ENCODE peak calls at places on chromosomes 16 and 17, in nine cellular contexts. N is MM.1S; Z is CD4-positive, CD25-positive, alpha-beta regulatory T cell; Q is stomach; T is left lung; Y is tibial artery; P is tibial nerve; X is GM23248; I is cardiac muscle cell. J is an unnamed sample.

GRCh38 chr16:75402821-75403475 is 30.4 kb downstream of the CFDP1 start:
- DNase-seq in N (no peak), Z (peak; percentile 42), Q (no peak), T (no peak), Y (no peak), P (no peak), X (peak; percentile 75), I (peak; percentile 69), J (peak; percentile 41)

GRCh38 chr17:64001763-64002529 is 3.8 kb downstream of the PRR29 start:
- DNase-seq in N (no peak), Z (no peak), Q (no peak), T (peak; percentile 85), Y (no peak), P (no peak), X (no peak), I (peak; percentile 74), J (no peak)

GRCh38 chr17:35972945-35973332 is 8.4 kb downstream of the CCL16 start:
- DNase-seq in N (no peak), Z (no peak), Q (no peak), T (no peak), Y (no peak), P (no peak), X (no peak), I (no peak), J (no peak)

GRCh38 chr17:38728290-38728831 is 1.8 kb upstream of the CISD3 start:
- DNase-seq in N (peak; percentile 10), Z (peak; percentile 83), Q (no peak), T (no peak), Y (no peak), P (no peak), X (no peak), I (no peak), J (no peak)

GRCh38 chr16:57514891-57515600 is 21.3 kb downstream of the CCDC102A start:
- DNase-seq in N (no peak), Z (no peak), Q (no peak), T (peak; percentile 68), Y (no peak), P (no peak), X (no peak), I (no peak), J (no peak)

GRCh38 chr17:1561420-1562177 is 993 bp downstream of the PITPNA start:
- DNase-seq in N (peak; percentile 40), Z (peak; percentile 43), Q (no peak), T (peak; percentile 86), Y (no peak), P (no peak), X (peak; percentile 69), I (peak; percentile 29), J (peak; percentile 33)

GRCh38 chr16:5042574-5043171 is 8.9 kb upstream of the NAGPA start:
- DNase-seq in N (peak; percentile 51), Z (no peak), Q (no peak), T (no peak), Y (no peak), P (no peak), X (peak; percentile 47), I (no peak), J (no peak)

GRCh38 chr16:13935408-13935807 is 15.5 kb downstream of the ERCC4 start:
- DNase-seq in N (no peak), Z (no peak), Q (no peak), T (no peak), Y (no peak), P (no peak), X (no peak), I (no peak), J (no peak)

GRCh38 chr16:566475-567361 is at the start of gene NHLRC4:
- DNase-seq in N (peak; percentile 87), Z (peak; percentile 56), Q (peak; percentile 69), T (no peak), Y (peak; percentile 61), P (peak; percentile 51), X (peak; percentile 63), I (peak; percentile 86), J (no peak)

GRCh38 chr17:72609501-72609900 is 483.0 kb downstream of the SLC39A11 start:
- DNase-seq in N (no peak), Z (no peak), Q (peak; percentile 42), T (no peak), Y (no peak), P (no peak), X (peak; percentile 83), I (no peak), J (no peak)

GRCh38 chr17:4900231-4901107 is 1.1 kb downstream of the C17orf107 start:
- DNase-seq in N (no peak), Z (peak; percentile 81), Q (peak; percentile 51), T (peak; percentile 84), Y (no peak), P (no peak), X (no peak), I (no peak), J (no peak)

GRCh38 chr16:4613636-4614570 is 785 bp downstream of the UBALD1 start:
- DNase-seq in N (no peak), Z (peak; percentile 17), Q (no peak), T (peak; percentile 88), Y (no peak), P (no peak), X (peak; percentile 72), I (peak; percentile 58), J (no peak)

GRCh38 chr17:39209317-39210092 is 9.4 kb downstream of the RPL19 start:
- DNase-seq in N (no peak), Z (peak; percentile 64), Q (peak; percentile 67), T (peak; percentile 89), Y (peak; percentile 91), P (peak; percentile 37), X (peak; percentile 91), I (peak; percentile 66), J (no peak)

GRCh38 chr17:42342242-42343008 is 45.8 kb downstream of the STAT3 start:
- DNase-seq in N (no peak), Z (no peak), Q (no peak), T (no peak), Y (no peak), P (no peak), X (peak; percentile 50), I (no peak), J (no peak)
- H3K36me3 ChIP-seq in N (no peaks in the 10 kb centered on the region), Z (peaks cover 62% of the 10 kb centered on the region), Q (peaks cover 89% of the 10 kb centered on the region), T (peaks cover 90% of the 10 kb centered on the region), Y (peaks cover 64% of the 10 kb centered on the region), P (no peaks in the 10 kb centered on the region), X (peaks cover 42% of the 10 kb centered on the region), I (peaks cover 24% of the 10 kb centered on the region), J (peaks cover 78% of the 10 kb centered on the region)

DNA sequence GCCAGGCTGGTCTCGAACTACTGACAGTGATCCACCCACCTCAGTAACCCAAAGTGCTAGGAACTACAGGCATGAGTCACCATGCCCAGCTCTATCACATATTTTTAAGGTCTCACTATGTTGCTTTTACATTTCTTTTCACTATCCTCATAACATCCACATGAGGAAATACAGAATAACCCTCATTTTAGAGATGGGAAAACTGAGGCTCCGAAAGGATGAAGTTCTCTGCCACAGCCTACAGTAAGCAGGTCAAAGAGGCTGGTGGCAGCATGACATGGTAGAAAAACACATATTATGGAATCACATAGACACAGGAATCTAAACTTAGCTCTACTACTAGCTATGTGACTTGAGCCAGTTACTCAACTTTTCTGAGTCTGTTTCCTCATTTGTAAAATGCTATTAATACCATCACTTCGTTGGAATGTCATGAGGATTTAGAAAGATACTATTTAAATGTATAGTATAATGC is 32.2 kb downstream of the APPBP2 start:
- DNase-seq in N (no peak), Z (no peak), Q (no peak), T (no peak), Y (no peak), P (no peak), X (peak; percentile 60), I (no peak), J (no peak)
- H3K9me3 ChIP-seq in N (no peaks in the 10 kb centered on the region), Z (peaks cover 9% of the 10 kb centered on the region), Q (peaks cover 5% of the 10 kb centered on the region), T (peaks cover 26% of the 10 kb centered on the region), Y (no peaks in the 10 kb centered on the region), P (no peaks in the 10 kb centered on the region), X (no peaks in the 10 kb centered on the region), I (no peaks in the 10 kb centered on the region), J (peaks cover 18% of the 10 kb centered on the region)

DNA sequence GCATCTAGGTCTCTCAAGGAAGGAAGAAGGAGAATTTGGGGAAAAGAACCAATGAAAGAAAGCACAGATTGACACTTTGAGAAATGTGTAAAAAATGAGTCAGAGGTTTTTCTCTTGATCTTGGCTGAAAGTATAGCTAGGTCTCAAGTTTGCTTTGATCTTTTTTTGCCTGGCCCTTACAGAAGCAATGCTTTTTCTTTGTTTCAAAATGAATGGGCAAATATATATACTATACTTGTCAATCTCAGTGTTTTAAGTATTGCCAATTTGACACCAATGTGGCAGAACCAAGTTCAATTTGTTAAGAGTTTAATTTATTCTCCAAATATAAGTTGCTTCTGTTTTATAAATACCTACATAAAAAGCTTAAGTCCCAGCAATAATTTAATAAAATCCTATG is 119.6 kb downstream of the PPM1E start:
- DNase-seq in N (no peak), Z (no peak), Q (no peak), T (no peak), Y (no peak), P (no peak), X (no peak), I (no peak), J (no peak)
- H3K36me3 ChIP-seq in N (no peaks in the 10 kb centered on the region), Z (no peaks in the 10 kb centered on the region), Q (no peaks in the 10 kb centered on the region), T (no peaks in the 10 kb centered on the region), Y (no peaks in the 10 kb centered on the region), P (no peaks in the 10 kb centered on the region), X (no peaks in the 10 kb centered on the region), I (no peaks in the 10 kb centered on the region), J (no peaks in the 10 kb centered on the region)

GRCh38 chr16:66419527-66419926 is 7.6 kb upstream of the BEAN1 start:
- DNase-seq in N (no peak), Z (no peak), Q (no peak), T (no peak), Y (no peak), P (no peak), X (no peak), I (no peak), J (no peak)

GRCh38 chr16:66418165-66418962 is 8.7 kb upstream of the BEAN1 start:
- DNase-seq in N (peak; percentile 72), Z (no peak), Q (no peak), T (no peak), Y (no peak), P (no peak), X (no peak), I (no peak), J (peak; percentile 28)

GRCh38 chr16:66416136-66416535 is 11.0 kb upstream of the BEAN1 start:
- DNase-seq in N (no peak), Z (no peak), Q (no peak), T (no peak), Y (no peak), P (no peak), X (peak; percentile 47), I (no peak), J (peak; percentile 20)

GRCh38 chr16:66414891-66415290 is 12.2 kb upstream of the BEAN1 start:
- DNase-seq in N (no peak), Z (no peak), Q (no peak), T (no peak), Y (no peak), P (no peak), X (peak; percentile 80), I (no peak), J (peak; percentile 1)

DNA sequence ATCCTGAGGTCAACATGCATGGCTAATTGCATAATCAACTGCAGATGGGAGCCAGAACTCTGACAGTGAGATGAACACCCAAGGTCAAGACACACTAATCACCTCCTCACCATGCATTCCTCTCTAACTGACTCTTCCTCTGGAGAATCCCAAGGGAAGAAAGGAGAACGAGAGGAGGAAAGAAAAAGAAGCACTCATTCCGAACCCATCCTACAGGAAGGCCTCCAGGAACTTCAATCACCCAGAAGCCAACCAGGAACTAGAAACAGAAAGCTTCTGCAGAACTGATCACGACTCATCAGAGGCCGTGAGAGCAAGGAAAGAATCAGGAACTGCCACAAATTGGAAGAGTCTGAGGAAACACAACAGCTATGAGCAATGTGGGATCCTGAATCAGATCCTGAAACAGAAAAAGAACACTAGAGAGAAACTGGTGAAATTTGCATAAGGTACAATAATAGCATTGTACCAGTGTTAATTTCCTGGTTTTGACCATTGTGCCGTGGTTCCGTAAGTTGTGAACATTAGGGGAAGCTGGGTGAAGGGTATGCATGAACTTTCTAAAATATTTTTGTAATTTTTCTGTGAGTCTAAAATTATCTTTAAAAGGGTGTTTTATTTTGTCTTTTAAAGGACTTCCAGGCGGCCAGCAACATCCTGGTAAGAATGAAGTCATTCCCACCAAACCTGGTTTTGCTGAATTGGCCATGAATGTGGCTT is 10.0 kb upstream of the BEAN1 start:
- DNase-seq in N (no peak), Z (no peak), Q (no peak), T (no peak), Y (no peak), P (no peak), X (peak; percentile 85), I (no peak), J (no peak)
- H3K9me3 ChIP-seq in N (no peaks in the 10 kb centered on the region), Z (no peaks in the 10 kb centered on the region), Q (no peaks in the 10 kb centered on the region), T (peaks cover 5% of the 10 kb centered on the region), Y (no peaks in the 10 kb centered on the region), P (no peaks in the 10 kb centered on the region), X (no peaks in the 10 kb centered on the region), I (no peaks in the 10 kb centered on the region), J (no peaks in the 10 kb centered on the region)